ENCODE peak calls at places on chromosome 7, in six cellular contexts. One of them, this sample, is unnamed.

GRCh38 chr7:74001150-74001494 is 26.9 kb upstream of the ELN start:
- DNase-seq in DMS53: no peak
- DNase-seq in OCI-LY7: no peak
- DNase-seq in SIG-M5: no peak
- DNase-seq in NCI-H1436: no peak
- DNase-seq in EL: no peak
- DNase-seq in this sample: no peak

GRCh38 chr7:24713850-24714675 is 43.2 kb downstream of the GSDME start:
- DNase-seq in DMS53: no peak
- DNase-seq in OCI-LY7: no peak
- DNase-seq in SIG-M5: no peak
- DNase-seq in NCI-H1436: no peak
- DNase-seq in EL: no peak
- DNase-seq in this sample: no peak

GRCh38 chr7:81665236-81665635 is 104.6 kb downstream of the HGF start:
- DNase-seq in DMS53: no peak
- DNase-seq in OCI-LY7: no peak
- DNase-seq in SIG-M5: no peak
- DNase-seq in NCI-H1436: no peak
- DNase-seq in EL: no peak
- DNase-seq in this sample: no peak

GRCh38 chr7:89549768-89550167 is 604.5 kb upstream of the STEAP1 start:
- DNase-seq in DMS53: no peak
- DNase-seq in OCI-LY7: no peak
- DNase-seq in SIG-M5: no peak
- DNase-seq in NCI-H1436: no peak
- DNase-seq in EL: no peak
- DNase-seq in this sample: no peak

GRCh38 chr7:45716380-45717203 is 142.4 kb downstream of the ADCY1 start:
- DNase-seq in DMS53: no peak
- DNase-seq in OCI-LY7: no peak
- DNase-seq in SIG-M5: no peak
- DNase-seq in NCI-H1436: no peak
- DNase-seq in EL: no peak
- DNase-seq in this sample: peak

GRCh38 chr7:24718977-24719491 is 38.2 kb downstream of the GSDME start:
- DNase-seq in DMS53: no peak
- DNase-seq in OCI-LY7: peak
- DNase-seq in SIG-M5: no peak
- DNase-seq in NCI-H1436: peak
- DNase-seq in EL: no peak
- DNase-seq in this sample: no peak

GRCh38 chr7:149414745-149415390 is 46.0 kb downstream of the ZNF777 start:
- DNase-seq in DMS53: no peak
- DNase-seq in OCI-LY7: no peak
- DNase-seq in SIG-M5: no peak
- DNase-seq in NCI-H1436: no peak
- DNase-seq in EL: peak
- DNase-seq in this sample: peak

GRCh38 chr7:107029061-107029763 is 15.3 kb upstream of the PRKAR2B start:
- DNase-seq in DMS53: no peak
- DNase-seq in OCI-LY7: no peak
- DNase-seq in SIG-M5: no peak
- DNase-seq in NCI-H1436: no peak
- DNase-seq in EL: no peak
- DNase-seq in this sample: no peak

GRCh38 chr7:99089914-99090629 is 53.8 kb downstream of the SMURF1 start:
- DNase-seq in DMS53: no peak
- DNase-seq in OCI-LY7: no peak
- DNase-seq in SIG-M5: no peak
- DNase-seq in NCI-H1436: no peak
- DNase-seq in EL: no peak
- DNase-seq in this sample: no peak

GRCh38 chr7:150361402-150361801 is 7.2 kb upstream of the REPIN1 start:
- DNase-seq in DMS53: no peak
- DNase-seq in OCI-LY7: no peak
- DNase-seq in SIG-M5: no peak
- DNase-seq in NCI-H1436: no peak
- DNase-seq in EL: no peak
- DNase-seq in this sample: no peak

GRCh38 chr7:84637568-84638338 is 443.2 kb upstream of the SEMA3A start:
- DNase-seq in DMS53: no peak
- DNase-seq in OCI-LY7: no peak
- DNase-seq in SIG-M5: no peak
- DNase-seq in NCI-H1436: no peak
- DNase-seq in EL: peak
- DNase-seq in this sample: no peak

GRCh38 chr7:111138196-111138569 is 47.3 kb downstream of the LRRN3 start:
- DNase-seq in DMS53: peak
- DNase-seq in OCI-LY7: no peak
- DNase-seq in SIG-M5: no peak
- DNase-seq in NCI-H1436: no peak
- DNase-seq in EL: peak
- DNase-seq in this sample: no peak

GRCh38 chr7:157575777-157576176 is 239.0 kb downstream of the DNAJB6 start:
- DNase-seq in DMS53: no peak
- DNase-seq in OCI-LY7: no peak
- DNase-seq in SIG-M5: no peak
- DNase-seq in NCI-H1436: no peak
- DNase-seq in EL: no peak
- DNase-seq in this sample: no peak